ENCODE peak calls at places on chromosomes 4 and X, in four cellular contexts. One of them, this sample, is unnamed.

GRCh38 chrX:20527458-20528099 is 260.9 kb upstream of the RPS6KA3 start:
- DNase-seq in H9: no peak
- DNase-seq in Peyer's patch: no peak
- DNase-seq in cardiac muscle cell: peak
- DNase-seq in this sample: no peak

GRCh38 chrX:12912786-12913185 is 6.4 kb downstream of the TLR8 start:
- DNase-seq in H9: no peak
- DNase-seq in Peyer's patch: no peak
- DNase-seq in cardiac muscle cell: no peak
- DNase-seq in this sample: no peak

GRCh38 chr4:5757536-5757935 is 46.5 kb downstream of the EVC start:
- DNase-seq in H9: no peak
- DNase-seq in Peyer's patch: no peak
- DNase-seq in cardiac muscle cell: no peak
- DNase-seq in this sample: no peak

GRCh38 chr4:32290102-32290501 is 1569.9 kb downstream of the PCDH7 start:
- DNase-seq in H9: no peak
- DNase-seq in Peyer's patch: no peak
- DNase-seq in cardiac muscle cell: no peak
- DNase-seq in this sample: no peak

GRCh38 chr4:168514249-168514852 is 17.5 kb downstream of the PALLD start:
- DNase-seq in H9: no peak
- DNase-seq in Peyer's patch: no peak
- DNase-seq in cardiac muscle cell: peak
- DNase-seq in this sample: no peak

GRCh38 chr4:141501931-141502330 is 134.5 kb upstream of the IL15 start:
- DNase-seq in H9: no peak
- DNase-seq in Peyer's patch: no peak
- DNase-seq in cardiac muscle cell: peak
- DNase-seq in this sample: no peak

GRCh38 chrX:13487731-13488505 is 81.5 kb upstream of the EGFL6 start:
- DNase-seq in H9: peak
- DNase-seq in Peyer's patch: peak
- DNase-seq in cardiac muscle cell: peak
- DNase-seq in this sample: peak

GRCh38 chr4:154349829-154350228 is 141.8 kb downstream of the DCHS2 start:
- DNase-seq in H9: no peak
- DNase-seq in Peyer's patch: no peak
- DNase-seq in cardiac muscle cell: no peak
- DNase-seq in this sample: no peak

GRCh38 chr4:162241857-162242256 is 78.1 kb upstream of the FSTL5 start:
- DNase-seq in H9: no peak
- DNase-seq in Peyer's patch: no peak
- DNase-seq in cardiac muscle cell: no peak
- DNase-seq in this sample: no peak

GRCh38 chr4:159273126-159273438 is 170.2 kb downstream of the RAPGEF2 start:
- DNase-seq in H9: no peak
- DNase-seq in Peyer's patch: no peak
- DNase-seq in cardiac muscle cell: peak
- DNase-seq in this sample: no peak

GRCh38 chrX:119673336-119673735 is 19.6 kb downstream of the SEPTIN6 start:
- DNase-seq in H9: no peak
- DNase-seq in Peyer's patch: no peak
- DNase-seq in cardiac muscle cell: no peak
- DNase-seq in this sample: no peak

GRCh38 chr4:137610960-137611359 is 78.7 kb upstream of the PCDH18 start:
- DNase-seq in H9: peak
- DNase-seq in Peyer's patch: no peak
- DNase-seq in cardiac muscle cell: peak
- DNase-seq in this sample: no peak

GRCh38 chr4:48340905-48341775 is at the start of gene SLAIN2:
- DNase-seq in H9: peak
- DNase-seq in Peyer's patch: peak
- DNase-seq in cardiac muscle cell: peak
- DNase-seq in this sample: peak

GRCh38 chrX:56248492-56248891 is 16.3 kb downstream of the KLF8 start:
- DNase-seq in H9: peak
- DNase-seq in Peyer's patch: peak
- DNase-seq in cardiac muscle cell: peak
- DNase-seq in this sample: peak

GRCh38 chrX:126065901-126066660 is 100.0 kb downstream of the DCAF12L2 start:
- DNase-seq in H9: no peak
- DNase-seq in Peyer's patch: peak
- DNase-seq in cardiac muscle cell: no peak
- DNase-seq in this sample: no peak

GRCh38 chr4:137394000-137394399 is 138.3 kb downstream of the PCDH18 start:
- DNase-seq in H9: no peak
- DNase-seq in Peyer's patch: no peak
- DNase-seq in cardiac muscle cell: peak
- DNase-seq in this sample: no peak

GRCh38 chr4:184750926-184751584 is 17.2 kb upstream of the CENPU start:
- DNase-seq in H9: no peak
- DNase-seq in Peyer's patch: no peak
- DNase-seq in cardiac muscle cell: peak
- DNase-seq in this sample: no peak

GRCh38 chr4:38857354-38858096 is 908 bp upstream of the TLR6 start:
- DNase-seq in H9: no peak
- DNase-seq in Peyer's patch: peak
- DNase-seq in cardiac muscle cell: peak
- DNase-seq in this sample: no peak

GRCh38 chr4:1031956-1032795 is 20.8 kb downstream of the FGFRL1 start:
- DNase-seq in H9: no peak
- DNase-seq in Peyer's patch: no peak
- DNase-seq in cardiac muscle cell: no peak
- DNase-seq in this sample: no peak

GRCh38 chrX:11531226-11531625 is 134.5 kb downstream of the ARHGAP6 start:
- DNase-seq in H9: no peak
- DNase-seq in Peyer's patch: no peak
- DNase-seq in cardiac muscle cell: peak
- DNase-seq in this sample: no peak

GRCh38 chr4:47386592-47387235 is 76.8 kb downstream of the COMMD8 start:
- DNase-seq in H9: no peak
- DNase-seq in Peyer's patch: no peak
- DNase-seq in cardiac muscle cell: no peak
- DNase-seq in this sample: no peak

DNA sequence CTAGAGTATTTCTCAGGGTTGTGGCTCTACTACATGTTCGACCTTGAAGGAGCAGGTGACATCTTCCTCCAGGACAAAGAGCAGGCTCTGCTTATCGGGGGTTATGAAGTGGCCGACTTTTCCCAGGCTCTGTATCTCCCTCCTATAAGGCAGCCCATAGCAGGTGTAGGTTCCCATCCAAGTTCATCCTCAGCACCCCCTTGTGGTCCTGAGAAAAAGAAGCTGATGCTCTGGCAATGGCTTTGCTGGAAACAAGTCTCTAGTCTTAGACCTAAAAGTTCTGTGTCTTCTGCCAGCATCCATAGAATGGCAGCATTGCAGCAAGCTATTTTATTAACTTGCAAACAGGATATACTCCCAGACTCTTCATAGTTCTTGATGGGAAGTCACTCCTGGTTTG is 836.6 kb upstream of the PRKX start:
- DNase-seq in H9: peak
- DNase-seq in Peyer's patch: no peak
- DNase-seq in cardiac muscle cell: no peak
- DNase-seq in this sample: no peak
- TF ChIP-seq CTCF in H9: peak
- TF ChIP-seq CTCF in Peyer's patch: no peak
- TF ChIP-seq CTCF in cardiac muscle cell: no peak
- TF ChIP-seq CTCF in this sample: no peak

GRCh38 chr4:40924793-40925117 is 175.0 kb downstream of the NSUN7 start:
- DNase-seq in H9: no peak
- DNase-seq in Peyer's patch: no peak
- DNase-seq in cardiac muscle cell: no peak
- DNase-seq in this sample: no peak
- H3K27ac ChIP-seq in H9: no peak
- H3K27ac ChIP-seq in Peyer's patch: no peak
- H3K27ac ChIP-seq in cardiac muscle cell: no peak
- H3K27ac ChIP-seq in this sample: no peak

GRCh38 chr4:95833652-95834276 is 6.1 kb upstream of the PDHA2 start:
- DNase-seq in H9: no peak
- DNase-seq in Peyer's patch: no peak
- DNase-seq in cardiac muscle cell: peak
- DNase-seq in this sample: no peak

GRCh38 chr4:95830647-95831046 is 9.2 kb upstream of the PDHA2 start:
- DNase-seq in H9: no peak
- DNase-seq in Peyer's patch: no peak
- DNase-seq in cardiac muscle cell: no peak
- DNase-seq in this sample: no peak

GRCh38 chr4:95839891-95840290 is at the start of gene PDHA2:
- DNase-seq in H9: peak
- DNase-seq in Peyer's patch: no peak
- DNase-seq in cardiac muscle cell: no peak
- DNase-seq in this sample: no peak

GRCh38 chr4:95838192-95838591 is 1.7 kb upstream of the PDHA2 start:
- DNase-seq in H9: no peak
- DNase-seq in Peyer's patch: no peak
- DNase-seq in cardiac muscle cell: no peak
- DNase-seq in this sample: no peak

GRCh38 chr4:95835672-95836071 is 4.2 kb upstream of the PDHA2 start:
- DNase-seq in H9: peak
- DNase-seq in Peyer's patch: no peak
- DNase-seq in cardiac muscle cell: peak
- DNase-seq in this sample: no peak
- TF ChIP-seq CTCF in H9: peak
- TF ChIP-seq CTCF in Peyer's patch: no peak
- TF ChIP-seq CTCF in cardiac muscle cell: peak
- TF ChIP-seq CTCF in this sample: no peak

DNA sequence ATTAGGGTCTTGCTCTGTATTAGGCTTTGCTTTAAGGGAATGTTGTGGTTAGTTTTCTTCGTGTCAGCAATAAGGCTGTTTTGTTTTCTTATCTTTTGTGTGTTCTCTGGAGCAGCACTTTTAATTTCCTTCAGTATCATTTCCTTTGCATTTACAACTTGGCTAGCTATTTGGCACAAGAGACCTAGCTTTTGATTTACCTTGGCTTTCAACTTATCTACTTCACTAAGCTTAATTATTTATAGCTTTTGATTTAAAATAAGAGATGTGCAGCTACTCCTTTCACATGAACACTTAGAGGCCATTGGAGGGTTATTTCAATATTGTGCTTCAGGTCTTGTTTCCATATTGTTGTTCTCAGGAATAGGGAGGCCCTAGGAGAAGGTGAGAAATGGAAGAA is 68.2 kb downstream of the FAT4 start:
- DNase-seq in H9: no peak
- DNase-seq in Peyer's patch: no peak
- DNase-seq in cardiac muscle cell: peak
- DNase-seq in this sample: no peak
- H3K27ac ChIP-seq in H9: no peak
- H3K27ac ChIP-seq in Peyer's patch: no peak
- H3K27ac ChIP-seq in cardiac muscle cell: no peak
- H3K27ac ChIP-seq in this sample: no peak

GRCh38 chr4:150598906-150599305 is 17.0 kb downstream of the MAB21L2 start:
- DNase-seq in H9: no peak
- DNase-seq in Peyer's patch: no peak
- DNase-seq in cardiac muscle cell: no peak
- DNase-seq in this sample: no peak
- TF ChIP-seq CTCF in H9: no peak
- TF ChIP-seq CTCF in Peyer's patch: no peak
- TF ChIP-seq CTCF in cardiac muscle cell: no peak
- TF ChIP-seq CTCF in this sample: no peak

GRCh38 chrX:1009771-1010170 is 202.7 kb downstream of the CRLF2 start:
- DNase-seq in H9: no peak
- DNase-seq in Peyer's patch: no peak
- DNase-seq in cardiac muscle cell: no peak
- DNase-seq in this sample: no peak
- H3K27ac ChIP-seq in H9: no peak
- H3K27ac ChIP-seq in Peyer's patch: no peak
- H3K27ac ChIP-seq in cardiac muscle cell: no peak
- H3K27ac ChIP-seq in this sample: no peak

GRCh38 chr4:35934370-35934981 is 309.8 kb downstream of the ARAP2 start:
- DNase-seq in H9: no peak
- DNase-seq in Peyer's patch: no peak
- DNase-seq in cardiac muscle cell: peak
- DNase-seq in this sample: no peak
- TF ChIP-seq CTCF in H9: peak
- TF ChIP-seq CTCF in Peyer's patch: no peak
- TF ChIP-seq CTCF in cardiac muscle cell: peak
- TF ChIP-seq CTCF in this sample: peak

This sample was measured in CD4-positive, alpha-beta T cell.